ENCODE peak calls at places on chromosomes 13 and 19, in six cellular contexts. U is A549, N is foreskin fibroblast, S is suprapubic skin, B is fibroblast of pulmonary artery, D is cardiac muscle cell. Y is an unnamed sample.

GRCh38 chr13:42720116-42720857 is 61.1 kb upstream of the FAM216B start:
- DNase-seq in U (peak; percentile 81), N (peak; percentile 98), S (no peak), B (peak; percentile 100), D (no peak), Y (peak; percentile 99)

GRCh38 chr19:19835560-19836038 is 14.0 kb upstream of the ZNF506 start:
- DNase-seq in U (no peak), N (no peak), S (no peak), B (no peak), D (no peak), Y (no peak)

GRCh38 chr13:33132644-33133440 is 116.6 kb downstream of the KL start:
- DNase-seq in U (no peak), N (peak; percentile 44), S (no peak), B (peak; percentile 73), D (no peak), Y (peak; percentile 57)

GRCh38 chr13:27997904-27998522 is 9.5 kb upstream of the URAD start:
- DNase-seq in U (peak; percentile 59), N (peak; percentile 41), S (no peak), B (peak; percentile 43), D (peak; percentile 81), Y (peak; percentile 34)

GRCh38 chr13:111253334-111253872 is 67.0 kb upstream of the TEX29 start:
- DNase-seq in U (no peak), N (peak; percentile 54), S (no peak), B (peak; percentile 35), D (no peak), Y (peak; percentile 10)

GRCh38 chr19:42553292-42554045 is 25.2 kb upstream of the CEACAM1 start:
- DNase-seq in U (no peak), N (peak; percentile 66), S (no peak), B (peak; percentile 58), D (no peak), Y (peak; percentile 87)

GRCh38 chr19:35142531-35143230 is 374 bp upstream of the FXYD7 start:
- DNase-seq in U (peak; percentile 74), N (peak; percentile 63), S (no peak), B (peak; percentile 52), D (peak; percentile 75), Y (peak; percentile 29)

GRCh38 chr13:41700790-41701310 is 243.5 kb downstream of the RGCC start:
- DNase-seq in U (peak; percentile 24), N (peak; percentile 83), S (no peak), B (peak; percentile 55), D (no peak), Y (peak; percentile 69)

GRCh38 chr19:18278521-18279265 is 2.7 kb downstream of the JUND start:
- DNase-seq in U (peak; percentile 44), N (no peak), S (no peak), B (peak; percentile 55), D (no peak), Y (peak; percentile 43)

GRCh38 chr19:35437152-35437951 is 10.7 kb upstream of the FFAR2 start:
- DNase-seq in U (peak; percentile 73), N (no peak), S (no peak), B (peak; percentile 35), D (no peak), Y (peak; percentile 43)

DNA sequence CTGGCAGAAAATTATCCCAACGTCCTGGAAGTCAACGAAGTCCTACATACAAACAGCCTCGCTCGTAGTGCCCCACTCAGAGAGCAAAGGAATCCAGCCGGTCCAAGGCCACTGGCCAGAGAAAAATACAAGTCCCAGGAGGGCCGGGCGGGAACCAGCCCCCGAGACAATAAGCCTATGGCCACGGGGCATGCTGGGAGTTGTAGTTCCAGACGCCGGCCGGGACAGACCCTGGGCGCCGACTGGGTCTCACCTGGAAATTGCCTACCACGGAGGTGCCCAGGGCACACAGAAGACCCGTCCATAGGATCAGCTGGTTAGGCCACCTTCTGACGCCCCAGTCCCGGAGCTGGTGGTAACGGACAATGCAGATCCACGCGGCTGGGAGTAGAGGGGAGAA is 5.4 kb downstream of the TMEM150B start:
- DNase-seq in U (no peak), N (peak; percentile 61), S (no peak), B (peak; percentile 42), D (peak; percentile 78), Y (peak; percentile 28)
- H3K4me3 ChIP-seq in U (no peak overlapping the region), N (no peak overlapping the region), S (no peak overlapping the region), B (no peak overlapping the region), D (no peak overlapping the region), Y (no peak overlapping the region)

GRCh38 chr13:44117351-44117750 is 237.6 kb downstream of the LACC1 start:
- DNase-seq in U (no peak), N (peak; percentile 72), S (no peak), B (peak; percentile 24), D (no peak), Y (peak; percentile 84)
- H3K4me3 ChIP-seq in U (no peak overlapping the region), N (no peak overlapping the region), S (no peak overlapping the region), B (no peak overlapping the region), D (no peak overlapping the region), Y (no peak overlapping the region)

GRCh38 chr19:3159565-3159964 is 19.0 kb upstream of the S1PR4 start:
- DNase-seq in U (no peak), N (no peak), S (no peak), B (no peak), D (no peak), Y (no peak)

GRCh38 chr19:3153286-3154230 is 17.7 kb downstream of the GNA15 start:
- DNase-seq in U (no peak), N (no peak), S (no peak), B (no peak), D (no peak), Y (no peak)

GRCh38 chr19:3160219-3160618 is 18.4 kb upstream of the S1PR4 start:
- DNase-seq in U (no peak), N (no peak), S (no peak), B (no peak), D (no peak), Y (no peak)

GRCh38 chr19:3154957-3155736 is 19.3 kb downstream of the GNA15 start:
- DNase-seq in U (peak; percentile 92), N (peak; percentile 99), S (peak; percentile 84), B (peak; percentile 100), D (no peak), Y (peak; percentile 99)

DNA sequence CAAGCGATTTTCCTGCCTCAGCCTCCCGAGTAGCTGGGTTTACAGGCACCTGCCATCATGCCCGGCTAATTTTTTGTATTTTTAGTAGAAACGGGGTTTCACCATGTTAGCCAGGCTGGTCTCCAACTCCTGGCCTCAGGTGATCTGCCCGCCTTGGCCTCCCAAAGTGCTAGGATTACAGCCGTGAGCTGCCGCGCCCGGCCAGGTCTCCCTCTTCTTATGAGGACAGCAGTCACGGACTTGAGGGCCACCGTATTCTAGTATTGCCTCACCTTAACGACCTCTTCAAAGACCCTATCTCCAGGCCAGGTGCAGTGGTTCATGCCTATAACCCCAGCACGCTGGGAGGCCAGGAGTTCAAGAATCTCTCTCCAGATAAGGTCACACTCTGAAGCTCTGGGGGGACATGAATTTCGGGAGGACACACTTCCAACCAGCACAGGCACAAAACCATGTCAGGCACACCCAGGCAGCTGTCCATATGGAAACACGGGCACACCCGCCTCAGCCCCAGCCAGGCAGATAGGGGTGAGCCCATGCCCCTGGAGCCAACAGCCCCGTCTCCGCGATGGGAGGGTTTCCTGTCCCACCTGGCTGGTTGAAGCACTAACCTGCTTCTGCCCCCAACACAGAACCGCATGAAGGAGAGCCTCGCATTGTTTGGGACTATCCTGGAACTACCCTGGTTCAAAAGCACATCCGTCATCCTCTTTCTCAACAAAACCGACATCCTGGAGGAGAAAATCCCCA is 21.3 kb upstream of the S1PR4 start:
- DNase-seq in U (no peak), N (no peak), S (no peak), B (no peak), D (no peak), Y (no peak)
- H3K4me3 ChIP-seq in U (no peak overlapping the region), N (no peak overlapping the region), S (no peak overlapping the region), B (no peak overlapping the region), D (no peak overlapping the region), Y (no peak overlapping the region)

DNA sequence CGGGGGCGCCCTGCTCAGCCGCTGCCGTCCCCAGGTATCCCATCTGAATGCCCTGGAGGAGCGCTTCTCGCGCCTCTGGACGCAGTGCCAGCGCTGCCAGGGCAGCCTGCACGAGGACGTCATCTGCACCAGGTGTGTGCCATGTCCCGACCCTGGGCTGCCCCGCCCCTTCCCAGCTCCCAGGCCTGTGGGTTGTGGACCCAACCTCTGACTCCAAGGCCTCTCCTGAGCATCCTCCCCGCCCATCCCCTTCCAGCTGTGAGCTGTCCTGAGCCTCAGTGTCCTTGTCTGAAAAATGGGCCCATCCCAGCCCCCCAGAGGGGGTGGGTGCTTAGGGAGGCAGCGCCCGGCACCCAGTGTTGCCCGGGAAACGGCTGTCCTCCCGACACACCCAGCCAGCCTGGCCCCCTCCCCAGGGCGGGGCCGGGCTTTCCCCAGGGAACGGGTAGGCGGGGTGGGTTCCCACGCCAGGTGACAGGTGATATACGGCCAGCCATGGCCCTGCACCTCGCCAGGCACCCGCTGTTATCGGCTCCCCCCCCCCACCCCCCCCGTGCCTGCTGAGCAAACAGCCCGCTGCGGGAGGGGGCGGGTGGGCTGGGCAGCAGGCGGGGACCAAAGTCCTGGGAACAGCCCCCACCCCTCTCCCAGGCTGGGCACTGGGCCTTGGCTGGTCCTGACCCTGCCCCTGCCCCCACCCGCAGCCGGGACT is 1.4 kb upstream of the SPIB start:
- DNase-seq in U (peak; percentile 44), N (no peak), S (no peak), B (no peak), D (no peak), Y (no peak)
- H3K4me3 ChIP-seq in U (no peak overlapping the region), N (no peak overlapping the region), S (no peak overlapping the region), B (no peak overlapping the region), D (no peak overlapping the region), Y (no peak overlapping the region)

GRCh38 chr19:28846094-28846812 is 366.7 kb downstream of the UQCRFS1 start:
- DNase-seq in U (no peak), N (no peak), S (no peak), B (no peak), D (no peak), Y (no peak)
- H3K4me3 ChIP-seq in U (no peak overlapping the region), N (no peak overlapping the region), S (no peak overlapping the region), B (no peak overlapping the region), D (no peak overlapping the region), Y (no peak overlapping the region)

GRCh38 chr13:77312311-77312710 is 14.6 kb downstream of the MYCBP2 start:
- DNase-seq in U (no peak), N (no peak), S (no peak), B (no peak), D (no peak), Y (no peak)
- H3K4me3 ChIP-seq in U (no peak overlapping the region), N (no peak overlapping the region), S (no peak overlapping the region), B (no peak overlapping the region), D (no peak overlapping the region), Y (no peak overlapping the region)

Y was measured in fibroblast of villous mesenchyme.